ENCODE peak calls at places on chromosomes 1 and 21, in four cellular contexts. One of them, this sample, is unnamed.

GRCh38 chr1:47418122-47418521 is 2.0 kb downstream of the FOXE3 start:
- DNase-seq in activated B cell treated with CpG ODN at 0.5 μM for 24 hours: no peak
- DNase-seq in left ventricle myocardium inferior: no peak
- DNase-seq in RWPE1: no peak
- DNase-seq in this sample: no peak

GRCh38 chr1:39609618-39610331 is 29.7 kb downstream of the HEYL start:
- DNase-seq in activated B cell treated with CpG ODN at 0.5 μM for 24 hours: peak; percentile 62
- DNase-seq in RWPE1: peak; percentile 39
- DNase-seq in left ventricle myocardium inferior: peak; percentile 82
- DNase-seq in this sample: peak; percentile 68

GRCh38 chr1:181469829-181470228 is 13.5 kb upstream of the CACNA1E start:
- DNase-seq in activated B cell treated with CpG ODN at 0.5 μM for 24 hours: no peak
- DNase-seq in left ventricle myocardium inferior: no peak
- DNase-seq in RWPE1: peak; percentile 88
- DNase-seq in this sample: peak; percentile 56

GRCh38 chr1:172276120-172276818 is 144.2 kb upstream of the C1orf105 start:
- DNase-seq in RWPE1: no peak
- DNase-seq in left ventricle myocardium inferior: no peak
- DNase-seq in activated B cell treated with CpG ODN at 0.5 μM for 24 hours: no peak
- DNase-seq in this sample: no peak

GRCh38 chr1:15110128-15110866 is 43.2 kb upstream of the TMEM51 start:
- DNase-seq in left ventricle myocardium inferior: no peak
- DNase-seq in activated B cell treated with CpG ODN at 0.5 μM for 24 hours: no peak
- DNase-seq in RWPE1: no peak
- DNase-seq in this sample: no peak

GRCh38 chr21:46618738-46619369 is 14.0 kb upstream of the S100B start:
- DNase-seq in RWPE1: no peak
- DNase-seq in activated B cell treated with CpG ODN at 0.5 μM for 24 hours: no peak
- DNase-seq in left ventricle myocardium inferior: no peak
- DNase-seq in this sample: no peak

GRCh38 chr1:225885336-225885735 is 3.2 kb upstream of the TMEM63A start:
- DNase-seq in activated B cell treated with CpG ODN at 0.5 μM for 24 hours: no peak
- DNase-seq in left ventricle myocardium inferior: no peak
- DNase-seq in RWPE1: no peak
- DNase-seq in this sample: no peak

GRCh38 chr1:6001992-6002576 is 9.9 kb upstream of the NPHP4 start:
- DNase-seq in RWPE1: peak; percentile 28
- DNase-seq in left ventricle myocardium inferior: peak; percentile 62
- DNase-seq in activated B cell treated with CpG ODN at 0.5 μM for 24 hours: no peak
- DNase-seq in this sample: peak; percentile 40

GRCh38 chr1:100075773-100076172 is 57.0 kb downstream of the SASS6 start:
- DNase-seq in activated B cell treated with CpG ODN at 0.5 μM for 24 hours: no peak
- DNase-seq in left ventricle myocardium inferior: no peak
- DNase-seq in RWPE1: no peak
- DNase-seq in this sample: no peak

GRCh38 chr1:17060129-17060868 is 6.5 kb upstream of the SDHB start:
- DNase-seq in activated B cell treated with CpG ODN at 0.5 μM for 24 hours: no peak
- DNase-seq in left ventricle myocardium inferior: no peak
- DNase-seq in RWPE1: no peak
- DNase-seq in this sample: no peak

GRCh38 chr1:39642796-39643195 is 3.4 kb upstream of the HEYL start:
- DNase-seq in RWPE1: no peak
- DNase-seq in left ventricle myocardium inferior: no peak
- DNase-seq in activated B cell treated with CpG ODN at 0.5 μM for 24 hours: no peak
- DNase-seq in this sample: no peak

GRCh38 chr21:33300701-33301631 is 23.8 kb upstream of the IFNAR1 start:
- DNase-seq in activated B cell treated with CpG ODN at 0.5 μM for 24 hours: no peak
- DNase-seq in left ventricle myocardium inferior: no peak
- DNase-seq in RWPE1: no peak
- DNase-seq in this sample: no peak

GRCh38 chr1:245160976-245161375 is 6.2 kb downstream of the KIF26B start:
- DNase-seq in RWPE1: no peak
- DNase-seq in activated B cell treated with CpG ODN at 0.5 μM for 24 hours: no peak
- DNase-seq in left ventricle myocardium inferior: no peak
- DNase-seq in this sample: no peak

GRCh38 chr1:47978486-47978885 is 18.7 kb downstream of the TRABD2B start:
- DNase-seq in RWPE1: no peak
- DNase-seq in activated B cell treated with CpG ODN at 0.5 μM for 24 hours: no peak
- DNase-seq in left ventricle myocardium inferior: no peak
- DNase-seq in this sample: no peak

GRCh38 chr1:79708646-79709237 is 702.2 kb upstream of the ADGRL4 start:
- DNase-seq in left ventricle myocardium inferior: no peak
- DNase-seq in RWPE1: no peak
- DNase-seq in activated B cell treated with CpG ODN at 0.5 μM for 24 hours: no peak
- DNase-seq in this sample: no peak

GRCh38 chr1:234875328-234875952 is 253.2 kb downstream of the TOMM20 start:
- DNase-seq in RWPE1: no peak
- DNase-seq in activated B cell treated with CpG ODN at 0.5 μM for 24 hours: no peak
- DNase-seq in left ventricle myocardium inferior: no peak
- DNase-seq in this sample: peak; percentile 24

GRCh38 chr1:38735651-38736161 is 123.9 kb downstream of the RRAGC start:
- DNase-seq in RWPE1: no peak
- DNase-seq in activated B cell treated with CpG ODN at 0.5 μM for 24 hours: no peak
- DNase-seq in left ventricle myocardium inferior: no peak
- DNase-seq in this sample: no peak

GRCh38 chr1:184483101-184483813 is 96.4 kb downstream of the C1orf21 start:
- DNase-seq in RWPE1: no peak
- DNase-seq in left ventricle myocardium inferior: no peak
- DNase-seq in activated B cell treated with CpG ODN at 0.5 μM for 24 hours: no peak
- DNase-seq in this sample: peak; percentile 62

GRCh38 chr21:38930838-38931237 is 125.1 kb downstream of the ETS2 start:
- DNase-seq in RWPE1: no peak
- DNase-seq in left ventricle myocardium inferior: no peak
- DNase-seq in activated B cell treated with CpG ODN at 0.5 μM for 24 hours: no peak
- DNase-seq in this sample: no peak

GRCh38 chr21:40043423-40043822 is 176.2 kb downstream of the PCP4 start:
- DNase-seq in left ventricle myocardium inferior: no peak
- DNase-seq in RWPE1: no peak
- DNase-seq in activated B cell treated with CpG ODN at 0.5 μM for 24 hours: no peak
- DNase-seq in this sample: no peak

GRCh38 chr1:74858136-74858535 is 125.2 kb downstream of the TYW3 start:
- DNase-seq in RWPE1: no peak
- DNase-seq in activated B cell treated with CpG ODN at 0.5 μM for 24 hours: no peak
- DNase-seq in left ventricle myocardium inferior: no peak
- DNase-seq in this sample: no peak

GRCh38 chr21:32203877-32204480 is 74.9 kb downstream of the MIS18A start:
- DNase-seq in left ventricle myocardium inferior: no peak
- DNase-seq in activated B cell treated with CpG ODN at 0.5 μM for 24 hours: no peak
- DNase-seq in RWPE1: no peak
- DNase-seq in this sample: no peak

GRCh38 chr1:82880506-82880905 is 1079.8 kb downstream of the ADGRL2 start:
- DNase-seq in activated B cell treated with CpG ODN at 0.5 μM for 24 hours: no peak
- DNase-seq in RWPE1: peak; percentile 11
- DNase-seq in left ventricle myocardium inferior: no peak
- DNase-seq in this sample: no peak

GRCh38 chr21:45303751-45304150 is 16.1 kb upstream of the POFUT2 start:
- DNase-seq in RWPE1: no peak
- DNase-seq in left ventricle myocardium inferior: peak; percentile 15
- DNase-seq in activated B cell treated with CpG ODN at 0.5 μM for 24 hours: no peak
- DNase-seq in this sample: no peak

GRCh38 chr1:208211901-208212843 is 32.0 kb downstream of the PLXNA2 start:
- DNase-seq in activated B cell treated with CpG ODN at 0.5 μM for 24 hours: no peak
- DNase-seq in RWPE1: no peak
- DNase-seq in left ventricle myocardium inferior: no peak
- DNase-seq in this sample: no peak

GRCh38 chr1:10726355-10726754 is 70.1 kb downstream of the CASZ1 start:
- DNase-seq in left ventricle myocardium inferior: peak; percentile 81
- DNase-seq in RWPE1: no peak
- DNase-seq in activated B cell treated with CpG ODN at 0.5 μM for 24 hours: no peak
- DNase-seq in this sample: peak; percentile 63

GRCh38 chr1:29202053-29202452 is 20.4 kb upstream of the SRSF4 start:
- DNase-seq in left ventricle myocardium inferior: no peak
- DNase-seq in RWPE1: no peak
- DNase-seq in activated B cell treated with CpG ODN at 0.5 μM for 24 hours: no peak
- DNase-seq in this sample: no peak

GRCh38 chr1:21217812-21218596 is 41.3 kb upstream of the EIF4G3 start:
- DNase-seq in activated B cell treated with CpG ODN at 0.5 μM for 24 hours: peak; percentile 27
- DNase-seq in RWPE1: no peak
- DNase-seq in left ventricle myocardium inferior: no peak
- DNase-seq in this sample: peak; percentile 28

GRCh38 chr1:6130596-6130995 is 49.5 kb downstream of the CHD5 start:
- DNase-seq in RWPE1: no peak
- DNase-seq in activated B cell treated with CpG ODN at 0.5 μM for 24 hours: no peak
- DNase-seq in left ventricle myocardium inferior: no peak
- DNase-seq in this sample: no peak

GRCh38 chr1:10338047-10338446 is 60.8 kb upstream of the PGD start:
- DNase-seq in activated B cell treated with CpG ODN at 0.5 μM for 24 hours: no peak
- DNase-seq in RWPE1: peak; percentile 40
- DNase-seq in left ventricle myocardium inferior: peak; percentile 40
- DNase-seq in this sample: peak; percentile 15

GRCh38 chr1:228698017-228698329 is 37.3 kb upstream of the RHOU start:
- DNase-seq in RWPE1: no peak
- DNase-seq in left ventricle myocardium inferior: no peak
- DNase-seq in activated B cell treated with CpG ODN at 0.5 μM for 24 hours: no peak
- DNase-seq in this sample: no peak

GRCh38 chr1:152515454-152515823 is 1.2 kb downstream of the CRCT1 start:
- DNase-seq in activated B cell treated with CpG ODN at 0.5 μM for 24 hours: no peak
- DNase-seq in left ventricle myocardium inferior: peak; percentile 15
- DNase-seq in RWPE1: no peak
- DNase-seq in this sample: peak; percentile 13

GRCh38 chr1:15765495-15766194 is 7.0 kb downstream of the FBLIM1 start:
- DNase-seq in RWPE1: peak; percentile 97
- DNase-seq in activated B cell treated with CpG ODN at 0.5 μM for 24 hours: no peak
- DNase-seq in left ventricle myocardium inferior: no peak
- DNase-seq in this sample: no peak

GRCh38 chr21:41743321-41744027 is 23.4 kb downstream of the RIPK4 start:
- DNase-seq in activated B cell treated with CpG ODN at 0.5 μM for 24 hours: no peak
- DNase-seq in RWPE1: no peak
- DNase-seq in left ventricle myocardium inferior: no peak
- DNase-seq in this sample: no peak
- TF ChIP-seq CTCF in activated B cell treated with CpG ODN at 0.5 μM for 24 hours: no peak
- TF ChIP-seq CTCF in RWPE1: no peak
- TF ChIP-seq CTCF in left ventricle myocardium inferior: no peak
- TF ChIP-seq CTCF in this sample: no peak

GRCh38 chr1:155061381-155062150 is 2.0 kb upstream of the EFNA4 start:
- DNase-seq in RWPE1: peak; percentile 83
- DNase-seq in activated B cell treated with CpG ODN at 0.5 μM for 24 hours: peak; percentile 99
- DNase-seq in left ventricle myocardium inferior: peak; percentile 87
- DNase-seq in this sample: peak; percentile 96

GRCh38 chr1:155060736-155061135 is 2.8 kb upstream of the EFNA4 start:
- DNase-seq in left ventricle myocardium inferior: no peak
- DNase-seq in RWPE1: no peak
- DNase-seq in activated B cell treated with CpG ODN at 0.5 μM for 24 hours: no peak
- DNase-seq in this sample: no peak

GRCh38 chr1:155057104-155057503 is 6.0 kb downstream of the ADAM15 start:
- DNase-seq in left ventricle myocardium inferior: no peak
- DNase-seq in RWPE1: no peak
- DNase-seq in activated B cell treated with CpG ODN at 0.5 μM for 24 hours: no peak
- DNase-seq in this sample: no peak

GRCh38 chr1:155053531-155054105 is 2.5 kb downstream of the ADAM15 start:
- DNase-seq in left ventricle myocardium inferior: no peak
- DNase-seq in activated B cell treated with CpG ODN at 0.5 μM for 24 hours: no peak
- DNase-seq in RWPE1: no peak
- DNase-seq in this sample: no peak

GRCh38 chr1:155057788-155058211 is 5.7 kb upstream of the EFNA4 start:
- DNase-seq in left ventricle myocardium inferior: no peak
- DNase-seq in activated B cell treated with CpG ODN at 0.5 μM for 24 hours: no peak
- DNase-seq in RWPE1: no peak
- DNase-seq in this sample: no peak
- TF ChIP-seq CTCF in left ventricle myocardium inferior: peak; percentile 14
- TF ChIP-seq CTCF in activated B cell treated with CpG ODN at 0.5 μM for 24 hours: no peak
- TF ChIP-seq CTCF in RWPE1: no peak
- TF ChIP-seq CTCF in this sample: no peak

GRCh38 chr1:44588551-44588950 is 85.7 kb downstream of the TMEM53 start:
- DNase-seq in activated B cell treated with CpG ODN at 0.5 μM for 24 hours: no peak
- DNase-seq in RWPE1: no peak
- DNase-seq in left ventricle myocardium inferior: no peak
- DNase-seq in this sample: no peak
- TF ChIP-seq CTCF in activated B cell treated with CpG ODN at 0.5 μM for 24 hours: no peak
- TF ChIP-seq CTCF in RWPE1: no peak
- TF ChIP-seq CTCF in left ventricle myocardium inferior: no peak
- TF ChIP-seq CTCF in this sample: no peak

DNA sequence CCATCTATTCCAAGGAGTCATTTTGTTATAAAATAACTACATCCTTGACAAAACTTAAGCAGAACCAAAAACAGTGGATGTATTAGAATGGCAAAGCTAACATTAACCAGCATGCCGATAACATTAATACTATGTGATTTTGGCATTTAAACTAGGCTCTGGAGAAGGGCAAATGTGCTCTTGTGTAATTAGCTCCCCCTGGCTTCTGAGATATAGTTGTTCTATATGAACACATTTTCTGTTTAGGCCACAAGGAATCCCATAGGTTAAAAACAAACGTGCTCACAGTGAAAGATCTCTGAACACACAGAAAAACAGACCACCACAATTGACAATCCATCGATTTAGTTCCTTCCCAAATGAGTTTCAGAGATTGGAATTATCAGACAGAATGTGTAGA is 57.4 kb upstream of the TARS2 start:
- DNase-seq in RWPE1: peak; percentile 19
- DNase-seq in left ventricle myocardium inferior: no peak
- DNase-seq in activated B cell treated with CpG ODN at 0.5 μM for 24 hours: no peak
- DNase-seq in this sample: no peak
- TF ChIP-seq CTCF in RWPE1: no peak
- TF ChIP-seq CTCF in left ventricle myocardium inferior: peak; percentile 36
- TF ChIP-seq CTCF in activated B cell treated with CpG ODN at 0.5 μM for 24 hours: no peak
- TF ChIP-seq CTCF in this sample: peak; percentile 38

GRCh38 chr1:155253797-155254196 is 1.5 kb downstream of the ENTREP3 start:
- DNase-seq in activated B cell treated with CpG ODN at 0.5 μM for 24 hours: no peak
- DNase-seq in left ventricle myocardium inferior: no peak
- DNase-seq in RWPE1: no peak
- DNase-seq in this sample: no peak
- TF ChIP-seq CTCF in activated B cell treated with CpG ODN at 0.5 μM for 24 hours: no peak
- TF ChIP-seq CTCF in left ventricle myocardium inferior: no peak
- TF ChIP-seq CTCF in RWPE1: no peak
- TF ChIP-seq CTCF in this sample: no peak

DNA sequence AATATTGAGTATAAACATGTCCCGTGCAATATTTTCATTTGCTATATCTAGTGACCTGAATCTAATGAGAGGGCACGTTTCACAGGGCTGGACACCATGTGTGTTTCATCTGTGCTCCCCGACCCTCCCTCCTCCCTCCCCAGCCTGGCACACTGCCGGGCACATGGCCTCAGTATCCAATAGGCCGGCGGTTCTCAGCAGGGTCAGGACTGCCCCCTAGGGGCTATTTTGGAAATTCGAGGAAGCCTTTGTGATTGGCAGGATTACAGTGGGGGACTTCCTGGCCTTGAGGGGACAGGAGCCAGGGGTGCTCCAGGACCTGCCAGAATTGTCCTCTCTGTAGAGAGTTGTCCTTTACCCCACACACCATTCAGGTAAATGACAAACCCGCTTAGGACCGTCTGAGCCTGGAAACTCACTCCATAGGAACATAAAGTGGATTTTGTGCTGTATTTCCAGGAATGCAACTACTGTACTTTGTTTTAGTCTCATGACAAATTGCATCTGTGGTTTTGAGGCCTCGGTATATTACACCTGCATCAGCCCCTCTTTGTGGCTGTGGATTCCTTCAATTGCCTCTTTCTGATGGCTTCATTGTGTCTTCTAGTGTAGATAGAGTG is 109.5 kb upstream of the SIM2 start:
- DNase-seq in RWPE1: peak; percentile 5
- DNase-seq in left ventricle myocardium inferior: no peak
- DNase-seq in activated B cell treated with CpG ODN at 0.5 μM for 24 hours: no peak
- DNase-seq in this sample: peak; percentile 49
- TF ChIP-seq CTCF in RWPE1: no peak
- TF ChIP-seq CTCF in left ventricle myocardium inferior: peak; percentile 47
- TF ChIP-seq CTCF in activated B cell treated with CpG ODN at 0.5 μM for 24 hours: no peak
- TF ChIP-seq CTCF in this sample: peak; percentile 67